ENCODE peak calls at places on chromosomes 5 and 9, in four cellular contexts. Q, H, C and P are unnamed samples.

GRCh38 chr9:129989740-129990139 is 53.2 kb downstream of the FNBP1 start:
- DNase-seq in Q (no peak), H (peak), C (no peak), P (no peak)

GRCh38 chr5:61464512-61464911 is 132.5 kb downstream of the ZSWIM6 start:
- DNase-seq in Q (no peak), H (no peak), C (no peak), P (no peak)

GRCh38 chr5:173459225-173459624 is 131.0 kb upstream of the STC2 start:
- DNase-seq in Q (no peak), H (no peak), C (no peak), P (no peak)

GRCh38 chr5:174736351-174736721 is 12.0 kb downstream of the MSX2 start:
- DNase-seq in Q (no peak), H (peak), C (no peak), P (no peak)

GRCh38 chr5:143653256-143653655 is 158.7 kb upstream of the HMHB1 start:
- DNase-seq in Q (no peak), H (no peak), C (no peak), P (no peak)

GRCh38 chr9:96448546-96449170 is 1.3 kb upstream of the HABP4 start:
- DNase-seq in Q (no peak), H (no peak), C (no peak), P (no peak)

GRCh38 chr5:127849891-127850290 is 146.7 kb downstream of the CCDC192 start:
- DNase-seq in Q (no peak), H (no peak), C (no peak), P (no peak)

GRCh38 chr5:86500947-86501346 is 116.8 kb upstream of the COX7C start:
- DNase-seq in Q (no peak), H (no peak), C (no peak), P (no peak)